ENCODE peak calls at places on chromosome 13, in seven cellular contexts. One of them, this sample, is unnamed.

GRCh38 chr13:40388617-40389016 is 277.8 kb downstream of the FOXO1 start:
- DNase-seq in epithelial cell of proximal tubule: no peak
- DNase-seq in mucosa of gallbladder: peak
- DNase-seq in Kasumi-1: peak
- DNase-seq in mucosa of descending colon: peak
- DNase-seq in activated CD4-positive, CD25-positive, alpha-beta regulatory T cell: peak
- DNase-seq in HCT116: no peak
- DNase-seq in this sample: no peak

GRCh38 chr13:50684366-50684765 is 159.1 kb downstream of the DLEU7 start:
- DNase-seq in mucosa of descending colon: peak
- DNase-seq in activated CD4-positive, CD25-positive, alpha-beta regulatory T cell: no peak
- DNase-seq in Kasumi-1: peak
- DNase-seq in HCT116: no peak
- DNase-seq in mucosa of gallbladder: peak
- DNase-seq in epithelial cell of proximal tubule: no peak
- DNase-seq in this sample: no peak

GRCh38 chr13:113216165-113217056 is 7.0 kb downstream of the CUL4A start:
- DNase-seq in epithelial cell of proximal tubule: no peak
- DNase-seq in Kasumi-1: no peak
- DNase-seq in HCT116: peak
- DNase-seq in activated CD4-positive, CD25-positive, alpha-beta regulatory T cell: no peak
- DNase-seq in mucosa of descending colon: peak
- DNase-seq in mucosa of gallbladder: no peak
- DNase-seq in this sample: peak

GRCh38 chr13:41352935-41353801 is 42.1 kb downstream of the NAA16 start:
- DNase-seq in HCT116: peak
- DNase-seq in epithelial cell of proximal tubule: peak
- DNase-seq in mucosa of descending colon: peak
- DNase-seq in Kasumi-1: peak
- DNase-seq in activated CD4-positive, CD25-positive, alpha-beta regulatory T cell: no peak
- DNase-seq in mucosa of gallbladder: peak
- DNase-seq in this sample: no peak

GRCh38 chr13:105144936-105145335 is 1390.5 kb downstream of the EFNB2 start:
- DNase-seq in Kasumi-1: no peak
- DNase-seq in mucosa of gallbladder: no peak
- DNase-seq in epithelial cell of proximal tubule: no peak
- DNase-seq in mucosa of descending colon: no peak
- DNase-seq in HCT116: no peak
- DNase-seq in activated CD4-positive, CD25-positive, alpha-beta regulatory T cell: no peak
- DNase-seq in this sample: no peak

GRCh38 chr13:95954266-95954665 is 98.9 kb downstream of the UGGT2 start:
- DNase-seq in mucosa of descending colon: no peak
- DNase-seq in mucosa of gallbladder: no peak
- DNase-seq in activated CD4-positive, CD25-positive, alpha-beta regulatory T cell: no peak
- DNase-seq in Kasumi-1: no peak
- DNase-seq in epithelial cell of proximal tubule: no peak
- DNase-seq in HCT116: no peak
- DNase-seq in this sample: no peak

GRCh38 chr13:112760931-112761330 is 71.1 kb downstream of the ATP11A start:
- DNase-seq in Kasumi-1: no peak
- DNase-seq in epithelial cell of proximal tubule: no peak
- DNase-seq in activated CD4-positive, CD25-positive, alpha-beta regulatory T cell: no peak
- DNase-seq in mucosa of descending colon: no peak
- DNase-seq in HCT116: no peak
- DNase-seq in mucosa of gallbladder: no peak
- DNase-seq in this sample: no peak

GRCh38 chr13:113906566-113906965 is 42.7 kb upstream of the GAS6 start:
- DNase-seq in Kasumi-1: no peak
- DNase-seq in mucosa of gallbladder: no peak
- DNase-seq in activated CD4-positive, CD25-positive, alpha-beta regulatory T cell: no peak
- DNase-seq in mucosa of descending colon: no peak
- DNase-seq in HCT116: no peak
- DNase-seq in epithelial cell of proximal tubule: no peak
- DNase-seq in this sample: no peak

GRCh38 chr13:86757236-86757978 is 913.8 kb upstream of the SLITRK5 start:
- DNase-seq in epithelial cell of proximal tubule: no peak
- DNase-seq in activated CD4-positive, CD25-positive, alpha-beta regulatory T cell: no peak
- DNase-seq in mucosa of gallbladder: no peak
- DNase-seq in Kasumi-1: no peak
- DNase-seq in mucosa of descending colon: no peak
- DNase-seq in HCT116: no peak
- DNase-seq in this sample: no peak

GRCh38 chr13:101305981-101306411 is 110.3 kb downstream of the NALCN start:
- DNase-seq in Kasumi-1: no peak
- DNase-seq in epithelial cell of proximal tubule: no peak
- DNase-seq in HCT116: no peak
- DNase-seq in mucosa of gallbladder: no peak
- DNase-seq in activated CD4-positive, CD25-positive, alpha-beta regulatory T cell: no peak
- DNase-seq in mucosa of descending colon: no peak
- DNase-seq in this sample: no peak